ENCODE peak calls at places on chromosome 11, in five cellular contexts. V is fibroblast of lung, M is DMS79 treated with DMSO at 0.1 percent for 48 hours, W is heart right ventricle, E is lung. Z is an unnamed sample.

GRCh38 chr11:12694182-12694531 is 19.9 kb downstream of the TEAD1 start:
- DNase-seq in V (no peak), M (peak), W (no peak), E (no peak), Z (no peak)

GRCh38 chr11:46710821-46711269 is 8.2 kb upstream of the F2 start:
- DNase-seq in V (peak), M (no peak), W (peak), E (no peak), Z (peak)

GRCh38 chr11:96337541-96338530 is 5.2 kb downstream of the MAML2 start:
- DNase-seq in V (peak), M (no peak), W (no peak), E (no peak), Z (no peak)

GRCh38 chr11:68682531-68682931 is 1.8 kb upstream of the GAL start:
- DNase-seq in V (no peak), M (no peak), W (no peak), E (no peak), Z (no peak)

GRCh38 chr11:75633409-75634011 is 35.3 kb downstream of the MAP6 start:
- DNase-seq in V (no peak), M (no peak), W (no peak), E (no peak), Z (no peak)

GRCh38 chr11:15816996-15817395 is 539.4 kb downstream of the SOX6 start:
- DNase-seq in V (no peak), M (no peak), W (no peak), E (no peak), Z (no peak)

GRCh38 chr11:126310992-126311310 is 7.1 kb downstream of the DCPS start:
- DNase-seq in V (no peak), M (no peak), W (no peak), E (no peak), Z (no peak)

GRCh38 chr11:16912607-16913006 is 101.6 kb downstream of the PLEKHA7 start:
- DNase-seq in V (no peak), M (peak), W (no peak), E (no peak), Z (no peak)

GRCh38 chr11:57772562-57772961 is 11.0 kb downstream of the CTNND1 start:
- DNase-seq in V (no peak), M (no peak), W (no peak), E (no peak), Z (peak)

GRCh38 chr11:2589538-2589934 is 110.3 kb downstream of the KCNQ1OT1 start:
- DNase-seq in V (no peak), M (no peak), W (no peak), E (no peak), Z (no peak)

GRCh38 chr11:108223449-108224149 is 732 bp downstream of the ATM start:
- DNase-seq in V (peak), M (peak), W (no peak), E (no peak), Z (peak)